ENCODE peak calls at places on chromosome 16, in seven cellular contexts. A is uterus, F is psoas muscle, T is A549, E is heart left ventricle, K is sigmoid colon, R is fibroblast of lung. H is an unnamed sample. For H3K4me1, the result is how much of the 10 kb centered on the place peaks cover.

GRCh38 chr16:46885960-46886763 is 2.0 kb downstream of the GPT2 start:
- DNase-seq in T (no peak), F (peak), A (no peak), E (peak), K (no peak), R (peak), H (no peak)

GRCh38 chr16:59039066-59039465 is 304.9 kb upstream of the GOT2 start:
- DNase-seq in K (no peak), T (no peak), A (no peak), R (no peak), E (no peak), F (no peak), H (no peak)

GRCh38 chr16:24035127-24035842 is 199.5 kb downstream of the PRKCB start:
- DNase-seq in T (no peak), F (no peak), K (no peak), R (no peak), E (no peak), A (no peak), H (no peak)

GRCh38 chr16:57536306-57537193 is at the start of gene CCDC102A:
- DNase-seq in E (peak), T (no peak), A (peak), R (peak), K (no peak), F (no peak), H (peak)

GRCh38 chr16:23148513-23149266 is 562 bp downstream of the USP31 start:
- DNase-seq in T (peak), E (peak), F (peak), R (peak), K (peak), A (peak), H (peak)

GRCh38 chr16:56460101-56460500 is 8.7 kb downstream of the OGFOD1 start:
- DNase-seq in K (no peak), F (no peak), R (no peak), A (no peak), T (no peak), E (no peak), H (no peak)

GRCh38 chr16:22240023-22240697 is 34.1 kb downstream of the EEF2K start:
- DNase-seq in A (peak), R (peak), F (no peak), E (no peak), T (no peak), K (no peak), H (no peak)

GRCh38 chr16:61890346-61890745 is 145.9 kb downstream of the CDH8 start:
- DNase-seq in R (no peak), K (no peak), F (no peak), T (peak), E (no peak), A (no peak), H (no peak)

GRCh38 chr16:31460582-31461002 is 1.3 kb downstream of the ARMC5 start:
- DNase-seq in F (peak), R (peak), T (peak), K (peak), E (peak), A (no peak), H (no peak)

GRCh38 chr16:59212492-59213024 is 478.4 kb upstream of the GOT2 start:
- DNase-seq in F (no peak), K (no peak), T (no peak), A (no peak), E (no peak), R (no peak), H (no peak)

GRCh38 chr16:89552329-89552728 is 8.2 kb upstream of the RPL13 start:
- DNase-seq in T (no peak), F (no peak), A (no peak), K (no peak), R (no peak), E (no peak), H (no peak)
- H3K27ac ChIP-seq in T (no peak), F (no peak), A (no peak), K (no peak), R (no peak), E (no peak), H (no peak)

GRCh38 chr16:54484700-54485099 is 198.1 kb upstream of the IRX3 start:
- DNase-seq in K (no peak), T (no peak), A (no peak), R (no peak), F (no peak), E (peak), H (no peak)

GRCh38 chr16:54489225-54489781 is 202.7 kb upstream of the IRX3 start:
- DNase-seq in E (no peak), R (no peak), K (no peak), T (peak), F (no peak), A (no peak), H (no peak)

GRCh38 chr16:54487933-54488332 is 201.3 kb upstream of the IRX3 start:
- DNase-seq in R (no peak), K (no peak), E (no peak), T (no peak), F (peak), A (no peak), H (no peak)

GRCh38 chr16:54490089-54490488 is 203.5 kb upstream of the IRX3 start:
- DNase-seq in R (no peak), E (no peak), F (no peak), A (no peak), K (no peak), T (no peak), H (no peak)

GRCh38 chr16:54488729-54489128 is 202.1 kb upstream of the IRX3 start:
- DNase-seq in R (no peak), K (no peak), T (no peak), A (no peak), E (no peak), F (no peak), H (no peak)
- H3K4me1 ChIP-seq in R (under half), K (under half), T (under half), A (under half), E (under half), F (under half), H (under half)

GRCh38 chr16:85006639-85007038 is 4.7 kb downstream of the ZDHHC7 start:
- DNase-seq in F (no peak), T (no peak), K (no peak), E (no peak), R (peak), A (no peak), H (no peak)

GRCh38 chr16:85004587-85005205 is 6.6 kb downstream of the ZDHHC7 start:
- DNase-seq in R (peak), T (peak), K (no peak), E (no peak), F (peak), A (peak), H (peak)

GRCh38 chr16:85007815-85008214 is 3.5 kb downstream of the ZDHHC7 start:
- DNase-seq in K (no peak), A (no peak), R (no peak), T (no peak), E (no peak), F (peak), H (peak)

GRCh38 chr16:85003723-85004586 is 7.4 kb downstream of the ZDHHC7 start:
- DNase-seq in T (no peak), A (no peak), F (peak), E (no peak), R (peak), K (no peak), H (peak)

GRCh38 chr16:85005278-85006069 is 5.9 kb downstream of the ZDHHC7 start:
- DNase-seq in E (no peak), R (no peak), T (no peak), F (peak), K (peak), A (peak), H (no peak)
- H3K4me3 ChIP-seq in E (no peak), R (no peak), T (peak), F (no peak), K (peak), A (no peak), H (no peak)

GRCh38 chr16:85988306-85988705 is 89.3 kb downstream of the IRF8 start:
- DNase-seq in A (no peak), K (peak), F (no peak), T (no peak), R (no peak), E (no peak), H (no peak)
- H3K27ac ChIP-seq in A (no peak), K (no peak), F (no peak), T (no peak), R (no peak), E (no peak), H (no peak)

GRCh38 chr16:86029131-86029741 is 130.3 kb downstream of the IRF8 start:
- DNase-seq in F (peak), T (no peak), A (no peak), R (peak), K (peak), E (peak), H (peak)
- H3K4me1 ChIP-seq in F (under half), T (under half), A (under half), R (under half), K (under half), E (under half), H (under half)